ENCODE peak calls at places on chromosomes 16 and 17, in four cellular contexts. One of them, this sample, is unnamed.

GRCh38 chr17:37650419-37651003 is 7.3 kb upstream of the DDX52 start:
- DNase-seq in SK-N-SH: peak; percentile 54
- DNase-seq in spleen: no peak
- DNase-seq in breast epithelium: no peak
- DNase-seq in this sample: peak; percentile 47

GRCh38 chr16:80682435-80683070 is 121.8 kb downstream of the CDYL2 start:
- DNase-seq in breast epithelium: no peak
- DNase-seq in spleen: no peak
- DNase-seq in SK-N-SH: no peak
- DNase-seq in this sample: peak; percentile 89

GRCh38 chr17:58279736-58280479 is 827 bp downstream of the MPO start:
- DNase-seq in SK-N-SH: peak; percentile 35
- DNase-seq in spleen: peak; percentile 84
- DNase-seq in breast epithelium: no peak
- DNase-seq in this sample: no peak

GRCh38 chr16:56606688-56607618 is 1.4 kb upstream of the MT2A start:
- DNase-seq in SK-N-SH: no peak
- DNase-seq in breast epithelium: peak; percentile 79
- DNase-seq in spleen: peak; percentile 89
- DNase-seq in this sample: peak; percentile 96

GRCh38 chr17:10605221-10605783 is 51.8 kb downstream of the MYH3 start:
- DNase-seq in spleen: no peak
- DNase-seq in SK-N-SH: no peak
- DNase-seq in breast epithelium: no peak
- DNase-seq in this sample: no peak

GRCh38 chr17:8121531-8122390 is 2.1 kb downstream of the HES7 start:
- DNase-seq in SK-N-SH: peak; percentile 85
- DNase-seq in breast epithelium: no peak
- DNase-seq in spleen: peak; percentile 87
- DNase-seq in this sample: no peak

GRCh38 chr16:49502136-49502881 is 128.7 kb downstream of the C16orf78 start:
- DNase-seq in breast epithelium: no peak
- DNase-seq in spleen: peak; percentile 21
- DNase-seq in SK-N-SH: no peak
- DNase-seq in this sample: no peak

GRCh38 chr17:31674305-31674704 is 184.7 kb downstream of the COPRS start:
- DNase-seq in breast epithelium: no peak
- DNase-seq in spleen: no peak
- DNase-seq in SK-N-SH: no peak
- DNase-seq in this sample: no peak

GRCh38 chr16:75246504-75247205 is 4.8 kb downstream of the BCAR1 start:
- DNase-seq in spleen: no peak
- DNase-seq in SK-N-SH: no peak
- DNase-seq in breast epithelium: no peak
- DNase-seq in this sample: no peak

GRCh38 chr16:1082266-1082951 is 9.9 kb downstream of the SSTR5 start:
- DNase-seq in spleen: no peak
- DNase-seq in breast epithelium: no peak
- DNase-seq in SK-N-SH: no peak
- DNase-seq in this sample: no peak

GRCh38 chr17:35372846-35373531 is 432 bp downstream of the SLFN11 start:
- DNase-seq in spleen: peak; percentile 84
- DNase-seq in SK-N-SH: peak; percentile 11
- DNase-seq in breast epithelium: no peak
- DNase-seq in this sample: no peak

GRCh38 chr17:1736348-1737281 is 6.1 kb upstream of the SERPINF2 start:
- DNase-seq in spleen: peak; percentile 86
- DNase-seq in breast epithelium: no peak
- DNase-seq in SK-N-SH: peak; percentile 43
- DNase-seq in this sample: no peak

GRCh38 chr17:75384751-75385150 is 20.7 kb downstream of the GRB2 start:
- DNase-seq in SK-N-SH: no peak
- DNase-seq in spleen: no peak
- DNase-seq in breast epithelium: no peak
- DNase-seq in this sample: no peak

GRCh38 chr17:69743091-69743490 is 328.6 kb downstream of the MAP2K6 start:
- DNase-seq in breast epithelium: no peak
- DNase-seq in SK-N-SH: no peak
- DNase-seq in spleen: no peak
- DNase-seq in this sample: no peak

GRCh38 chr17:42252528-42253172 is 23.5 kb downstream of the STAT5B start:
- DNase-seq in SK-N-SH: no peak
- DNase-seq in spleen: no peak
- DNase-seq in breast epithelium: no peak
- DNase-seq in this sample: no peak

GRCh38 chr16:12305847-12306246 is 329.3 kb downstream of the SNX29 start:
- DNase-seq in spleen: no peak
- DNase-seq in breast epithelium: no peak
- DNase-seq in SK-N-SH: no peak
- DNase-seq in this sample: no peak

GRCh38 chr16:71807905-71808592 is 585 bp downstream of the AP1G1 start:
- DNase-seq in SK-N-SH: no peak
- DNase-seq in breast epithelium: no peak
- DNase-seq in spleen: no peak
- DNase-seq in this sample: peak; percentile 93

GRCh38 chr17:17696075-17696474 is 14.8 kb downstream of the RAI1 start:
- DNase-seq in spleen: no peak
- DNase-seq in SK-N-SH: no peak
- DNase-seq in breast epithelium: no peak
- DNase-seq in this sample: no peak

GRCh38 chr17:17693253-17693954 is 12.1 kb downstream of the RAI1 start:
- DNase-seq in SK-N-SH: peak; percentile 78
- DNase-seq in breast epithelium: peak; percentile 87
- DNase-seq in spleen: peak; percentile 87
- DNase-seq in this sample: no peak

GRCh38 chr17:17692353-17693252 is 11.3 kb downstream of the RAI1 start:
- DNase-seq in breast epithelium: no peak
- DNase-seq in SK-N-SH: no peak
- DNase-seq in spleen: no peak
- DNase-seq in this sample: no peak

GRCh38 chr17:17693955-17694228 is 12.6 kb downstream of the RAI1 start:
- DNase-seq in SK-N-SH: no peak
- DNase-seq in spleen: no peak
- DNase-seq in breast epithelium: no peak
- DNase-seq in this sample: no peak

DNA sequence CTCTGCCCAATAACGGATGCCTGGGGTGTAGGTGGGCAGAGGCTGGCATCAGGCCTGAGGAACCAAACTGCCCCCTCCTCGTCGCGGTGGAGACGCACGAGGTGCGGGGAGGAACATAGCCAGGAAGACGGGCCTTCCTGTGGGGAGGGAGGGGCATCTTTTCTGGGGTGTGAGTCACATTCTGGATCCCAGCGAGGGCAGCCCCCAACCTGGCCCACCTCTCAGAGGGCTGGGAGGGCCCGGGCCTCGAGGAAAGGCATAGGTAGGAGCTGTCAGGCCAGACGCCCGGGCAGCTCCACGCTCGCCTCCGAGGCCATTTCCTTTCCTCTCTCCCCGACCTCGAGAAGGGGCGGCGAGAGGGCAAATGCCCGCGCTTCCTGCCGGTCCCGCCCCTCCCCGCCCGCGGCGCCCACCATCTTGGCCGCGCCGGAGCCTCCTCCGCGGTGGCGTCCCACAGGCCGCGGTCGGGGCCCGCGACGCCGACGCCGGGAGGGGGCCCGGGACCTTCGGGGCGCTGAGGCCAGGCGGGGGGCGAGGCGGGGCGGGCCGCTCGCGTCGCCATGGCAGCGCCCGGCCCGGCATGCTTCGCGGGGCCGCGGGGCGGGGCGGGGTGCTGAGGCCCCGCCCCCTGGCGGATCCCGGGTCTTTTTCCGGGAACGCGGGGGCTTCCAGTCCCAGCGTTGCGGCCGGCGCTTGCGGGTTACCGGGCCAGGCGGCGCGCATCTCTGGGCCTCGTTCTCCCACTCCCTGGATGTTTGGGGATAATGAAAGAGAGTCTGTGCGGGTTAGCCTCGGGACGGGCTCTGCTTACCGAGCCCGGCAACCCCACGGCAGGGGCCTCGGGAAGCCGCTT is 13.2 kb downstream of the RAI1 start:
- DNase-seq in spleen: peak; percentile 94
- DNase-seq in breast epithelium: no peak
- DNase-seq in SK-N-SH: peak; percentile 95
- DNase-seq in this sample: no peak
- TF ChIP-seq POLR2AphosphoS5 in spleen: peak; percentile 52
- TF ChIP-seq POLR2AphosphoS5 in breast epithelium: peak; percentile 39
- TF ChIP-seq POLR2AphosphoS5 in SK-N-SH: no peak
- TF ChIP-seq POLR2AphosphoS5 in this sample: peak; percentile 86

DNA sequence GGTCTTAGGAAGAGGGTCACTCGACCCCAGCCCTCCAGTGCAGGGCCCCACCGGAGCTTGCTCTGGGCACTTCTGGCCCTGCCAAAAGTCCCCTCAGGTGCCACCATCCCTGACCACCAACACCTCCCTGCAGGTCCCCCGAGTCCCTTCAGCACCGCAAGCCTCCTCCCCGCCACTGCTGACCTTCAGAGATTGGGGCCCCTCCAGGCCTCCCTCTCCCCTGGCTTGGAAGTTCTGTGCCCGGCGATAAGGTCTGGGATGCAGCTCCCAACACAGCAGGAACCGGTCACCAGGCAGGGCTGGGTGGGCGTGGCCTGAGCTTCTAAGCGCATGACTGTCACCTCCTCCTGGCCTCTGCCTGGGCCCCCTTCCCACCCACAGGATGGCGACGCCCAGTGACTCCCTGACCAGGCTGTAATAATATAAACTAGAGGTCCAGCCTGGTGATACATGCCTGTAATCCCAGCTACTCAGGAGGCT is 11.2 kb downstream of the PIEZO1 start:
- DNase-seq in spleen: no peak
- DNase-seq in breast epithelium: no peak
- DNase-seq in SK-N-SH: no peak
- DNase-seq in this sample: no peak
- TF ChIP-seq POLR2AphosphoS5 in spleen: peak; percentile 4
- TF ChIP-seq POLR2AphosphoS5 in breast epithelium: no peak
- TF ChIP-seq POLR2AphosphoS5 in SK-N-SH: no peak
- TF ChIP-seq POLR2AphosphoS5 in this sample: peak; percentile 14

GRCh38 chr16:10949424-10949970 is 5.1 kb downstream of the CLEC16A start:
- DNase-seq in spleen: peak; percentile 90
- DNase-seq in SK-N-SH: no peak
- DNase-seq in breast epithelium: no peak
- DNase-seq in this sample: no peak
- TF ChIP-seq POLR2AphosphoS5 in spleen: peak; percentile 49
- TF ChIP-seq POLR2AphosphoS5 in SK-N-SH: no peak
- TF ChIP-seq POLR2AphosphoS5 in breast epithelium: no peak
- TF ChIP-seq POLR2AphosphoS5 in this sample: no peak

DNA sequence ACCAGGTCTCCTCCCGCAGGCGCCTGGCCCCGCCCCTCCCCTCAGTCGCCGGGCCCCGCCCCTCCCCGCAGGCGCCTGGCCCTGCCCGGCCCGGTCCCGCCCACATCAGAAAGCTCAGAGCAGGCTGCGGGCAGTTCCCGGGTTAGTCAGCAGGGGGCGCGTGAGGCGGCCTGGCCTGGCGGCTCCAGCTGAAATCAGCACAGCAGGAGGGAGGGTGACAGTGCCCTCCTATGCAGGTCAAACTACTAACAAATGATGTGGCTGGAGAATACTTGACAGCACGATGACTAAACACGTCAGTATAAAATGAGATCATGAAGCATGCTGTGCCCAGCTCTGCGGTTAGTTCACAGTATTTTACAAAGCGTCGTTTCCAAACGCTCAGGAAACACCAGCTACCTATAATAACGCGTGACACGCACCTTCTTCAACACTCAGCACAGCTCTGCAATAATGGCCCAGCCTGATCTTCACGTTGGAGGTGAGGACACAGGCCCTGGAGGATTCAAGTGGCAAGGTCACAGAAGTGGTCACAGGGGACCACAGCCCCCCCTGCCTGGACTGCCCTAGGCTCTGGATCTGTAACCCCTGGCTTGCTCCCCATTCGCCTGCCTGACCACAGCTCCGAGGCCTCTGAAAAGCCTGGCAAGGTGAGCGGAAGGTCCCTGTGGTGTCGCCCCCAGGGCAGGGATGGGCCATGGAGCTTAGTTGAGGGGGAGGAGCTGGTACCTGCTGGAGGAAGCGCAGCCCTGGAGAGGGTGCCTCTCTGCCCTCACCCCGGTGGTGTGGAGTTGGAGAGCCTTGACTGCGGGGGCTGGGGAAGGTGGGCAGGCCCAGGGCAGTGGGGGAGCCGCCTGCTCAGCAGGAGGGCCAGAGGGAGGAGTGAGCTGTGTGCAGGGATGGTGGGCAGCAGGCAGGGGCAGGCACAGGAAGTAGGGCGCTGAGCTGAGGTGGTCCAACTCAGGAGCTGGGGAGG is 81.2 kb downstream of the KCNJ12 start:
- DNase-seq in breast epithelium: peak; percentile 85
- DNase-seq in SK-N-SH: peak; percentile 96
- DNase-seq in spleen: peak; percentile 95
- DNase-seq in this sample: peak; percentile 97
- TF ChIP-seq POLR2AphosphoS5 in breast epithelium: no peak
- TF ChIP-seq POLR2AphosphoS5 in SK-N-SH: no peak
- TF ChIP-seq POLR2AphosphoS5 in spleen: peak; percentile 28
- TF ChIP-seq POLR2AphosphoS5 in this sample: peak; percentile 32

DNA sequence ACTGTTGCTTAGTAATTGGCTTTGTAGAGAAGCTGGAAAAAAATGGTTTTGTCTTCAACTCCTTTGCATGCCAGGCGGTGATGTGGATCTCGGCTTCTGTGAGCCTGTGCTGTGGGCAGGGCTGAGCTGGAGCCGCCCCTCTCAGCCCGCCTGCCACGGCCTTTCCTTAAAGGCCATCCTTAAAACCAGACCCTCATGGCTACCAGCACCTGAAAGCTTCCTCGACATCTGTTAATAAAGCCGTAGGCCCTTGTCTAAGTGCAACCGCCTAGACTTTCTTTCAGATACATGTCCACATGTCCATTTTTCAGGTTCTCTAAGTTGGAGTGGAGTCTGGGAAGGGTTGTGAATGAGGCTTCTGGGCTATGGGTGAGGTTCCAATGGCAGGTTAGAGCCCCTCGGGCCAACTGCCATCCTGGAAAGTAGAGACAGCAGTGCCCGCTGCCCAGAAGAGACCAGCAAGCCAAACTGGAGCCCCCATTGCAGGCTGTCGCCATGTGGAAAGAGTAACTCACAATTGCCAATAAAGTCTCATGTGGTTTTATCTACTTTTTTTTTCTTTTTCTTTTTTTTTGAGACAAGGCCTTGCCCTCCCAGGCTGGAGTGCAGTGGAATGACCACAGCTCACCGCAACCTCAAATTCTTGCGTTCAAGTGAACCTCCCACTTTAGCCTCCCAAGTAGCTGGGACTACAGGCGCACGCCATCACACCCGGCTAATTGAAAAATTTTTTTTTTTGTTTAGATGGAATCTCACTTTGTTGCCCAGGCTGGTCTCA is 6.2 kb upstream of the TMEM235 start:
- DNase-seq in spleen: no peak
- DNase-seq in SK-N-SH: peak; percentile 74
- DNase-seq in breast epithelium: no peak
- DNase-seq in this sample: no peak
- TF ChIP-seq POLR2AphosphoS5 in spleen: no peak
- TF ChIP-seq POLR2AphosphoS5 in SK-N-SH: peak; percentile 6
- TF ChIP-seq POLR2AphosphoS5 in breast epithelium: no peak
- TF ChIP-seq POLR2AphosphoS5 in this sample: no peak